ENCODE peak calls at places on chromosomes 7 and 10, in five cellular contexts. D, K, W, L and Q are unnamed samples.

GRCh38 chr7:127816354-127817190 is 164.6 kb downstream of the SND1 start:
- DNase-seq in D (no peak), K (no peak), W (no peak), L (no peak), Q (no peak)

GRCh38 chr10:51215956-51216834 is 141.9 kb downstream of the PRKG1 start:
- DNase-seq in D (no peak), K (no peak), W (no peak), L (no peak), Q (no peak)

GRCh38 chr7:6271694-6272371 is 591 bp downstream of the CYTH3 start:
- DNase-seq in D (no peak), K (peak), W (no peak), L (no peak), Q (no peak)

GRCh38 chr7:57354195-57354594 is 95.8 kb upstream of the ZNF716 start:
- DNase-seq in D (no peak), K (no peak), W (no peak), L (no peak), Q (no peak)

GRCh38 chr10:46234431-46235060 is 52.3 kb upstream of the ANTXRL start:
- DNase-seq in D (no peak), K (no peak), W (no peak), L (no peak), Q (no peak)

GRCh38 chr7:149673006-149673405 is 100.4 kb downstream of the ZNF467 start:
- DNase-seq in D (no peak), K (no peak), W (no peak), L (no peak), Q (no peak)

GRCh38 chr7:106812027-106812643 is 52.9 kb upstream of the PIK3CG start:
- DNase-seq in D (no peak), K (no peak), W (no peak), L (no peak), Q (no peak)

GRCh38 chr10:97135464-97135863 is 50.3 kb downstream of the SLIT1 start:
- DNase-seq in D (no peak), K (no peak), W (no peak), L (no peak), Q (no peak)

GRCh38 chr10:70651661-70652060 is 20.6 kb upstream of the ADAMTS14 start:
- DNase-seq in D (no peak), K (no peak), W (no peak), L (no peak), Q (no peak)

GRCh38 chr10:71621263-71621751 is 98.3 kb downstream of the C10orf105 start:
- DNase-seq in D (no peak), K (peak), W (no peak), L (no peak), Q (no peak)

GRCh38 chr10:96890172-96890513 is 58.0 kb downstream of the LCOR start:
- DNase-seq in D (no peak), K (no peak), W (no peak), L (no peak), Q (no peak)

GRCh38 chr10:6204063-6204340 is 1.3 kb downstream of the PFKFB3 start:
- DNase-seq in D (no peak), K (peak), W (no peak), L (no peak), Q (no peak)

GRCh38 chr10:54854843-54855242 is 53.8 kb upstream of the PCDH15 start:
- DNase-seq in D (no peak), K (no peak), W (no peak), L (no peak), Q (no peak)

GRCh38 chr10:22666287-22667092 is 47.9 kb downstream of the PIP4K2A start:
- DNase-seq in D (peak), K (no peak), W (no peak), L (no peak), Q (no peak)

GRCh38 chr10:11404931-11405330 is 206.5 kb downstream of the USP6NL start:
- DNase-seq in D (no peak), K (no peak), W (no peak), L (no peak), Q (no peak)

GRCh38 chr10:102546606-102547310 is 43.0 kb downstream of the SUFU start:
- DNase-seq in D (peak), K (no peak), W (peak), L (peak), Q (no peak)

GRCh38 chr7:38306136-38306535 is 32.7 kb upstream of the TARP start:
- DNase-seq in D (peak), K (no peak), W (peak), L (no peak), Q (no peak)

GRCh38 chr7:106655703-106656498 is 5.1 kb downstream of the CCDC71L start:
- DNase-seq in D (no peak), K (no peak), W (no peak), L (no peak), Q (no peak)

GRCh38 chr10:111112333-111112732 is 35.5 kb downstream of the ADRA2A start:
- DNase-seq in D (no peak), K (no peak), W (no peak), L (no peak), Q (no peak)

GRCh38 chr7:131652934-131653333 is 96.5 kb upstream of the PODXL start:
- DNase-seq in D (no peak), K (no peak), W (no peak), L (no peak), Q (no peak)

GRCh38 chr10:13987472-13987871 is 343.3 kb downstream of the FRMD4A start:
- DNase-seq in D (peak), K (no peak), W (peak), L (no peak), Q (no peak)

GRCh38 chr10:94430705-94431104 is 28.4 kb downstream of the TBC1D12 start:
- DNase-seq in D (no peak), K (no peak), W (no peak), L (no peak), Q (no peak)

GRCh38 chr10:118042336-118042735 is 4.4 kb downstream of the RAB11FIP2 start:
- DNase-seq in D (no peak), K (no peak), W (no peak), L (no peak), Q (no peak)

GRCh38 chr7:149704507-149704906 is 68.9 kb downstream of the ZNF467 start:
- DNase-seq in D (no peak), K (no peak), W (no peak), L (no peak), Q (no peak)

GRCh38 chr10:89404082-89404481 is 10.3 kb upstream of the IFIT5 start:
- DNase-seq in D (peak), K (no peak), W (no peak), L (no peak), Q (no peak)

GRCh38 chr10:97729014-97729413 is 7.9 kb upstream of the ZFYVE27 start:
- DNase-seq in D (no peak), K (no peak), W (no peak), L (no peak), Q (no peak)

GRCh38 chr10:128046934-128047251 is 79.3 kb downstream of the MKI67 start:
- DNase-seq in D (no peak), K (no peak), W (no peak), L (no peak), Q (no peak)

GRCh38 chr7:147605326-147605725 is 985.2 kb upstream of the C7orf33 start:
- DNase-seq in D (no peak), K (no peak), W (no peak), L (no peak), Q (no peak)
- H3K4me3 ChIP-seq in D (no peak), K (no peak), W (no peak), L (no peak), Q (no peak)

DNA sequence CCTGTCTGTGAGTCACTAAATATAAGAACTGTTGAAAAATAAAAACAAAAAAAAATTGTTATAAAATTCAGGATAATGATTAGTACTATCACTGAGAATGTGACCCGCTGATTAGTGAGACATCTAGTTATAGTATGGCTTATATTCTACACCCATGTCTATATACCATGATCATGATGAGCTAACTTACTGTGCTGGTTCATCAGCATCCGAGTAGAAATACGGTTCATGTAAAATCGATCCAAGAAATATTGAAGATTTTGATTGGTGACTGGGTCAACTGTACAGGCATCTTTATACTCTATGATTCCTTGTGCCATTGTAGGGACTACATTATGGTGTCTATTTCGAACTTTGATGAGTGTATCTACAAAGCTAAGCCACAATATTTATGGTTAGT is 3.7 kb downstream of the PDK4 start:
- DNase-seq in D (no peak), K (no peak), W (no peak), L (no peak), Q (no peak)
- H3K4me3 ChIP-seq in D (no peak), K (peak), W (no peak), L (no peak), Q (no peak)

GRCh38 chr7:100099452-100099851 is 1.7 kb downstream of the MCM7 start:
- DNase-seq in D (no peak), K (no peak), W (no peak), L (no peak), Q (no peak)
- H3K4me3 ChIP-seq in D (peak), K (peak), W (peak), L (peak), Q (peak)

GRCh38 chr10:35194471-35194870 is 67.8 kb downstream of the CREM start:
- DNase-seq in D (no peak), K (no peak), W (no peak), L (no peak), Q (no peak)

GRCh38 chr10:35191523-35191922 is 64.9 kb downstream of the CREM start:
- DNase-seq in D (no peak), K (no peak), W (no peak), L (no peak), Q (no peak)

GRCh38 chr10:35195361-35196306 is 69.0 kb downstream of the CREM start:
- DNase-seq in D (peak), K (peak), W (peak), L (peak), Q (peak)

GRCh38 chr10:35192645-35193249 is 66.1 kb downstream of the CREM start:
- DNase-seq in D (no peak), K (no peak), W (no peak), L (no peak), Q (no peak)

DNA sequence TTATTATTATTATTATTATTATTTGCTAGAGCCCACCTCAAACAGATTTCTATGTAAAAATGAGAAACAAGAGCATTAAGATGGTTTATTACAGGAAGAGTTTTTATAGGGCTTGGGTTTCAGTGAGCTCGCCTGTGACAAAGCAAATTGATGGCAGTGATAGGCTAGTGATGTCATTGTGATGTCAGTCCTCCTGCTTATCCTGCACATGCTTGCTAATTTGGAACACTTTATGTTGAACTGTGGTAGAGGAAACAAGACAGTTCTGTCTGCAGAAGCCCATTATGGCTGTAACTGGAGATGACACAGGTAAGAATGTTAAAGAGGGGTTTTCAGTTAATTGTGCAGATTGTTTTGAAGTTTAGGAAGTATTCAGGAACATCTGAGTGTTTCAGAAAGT is 68.3 kb downstream of the CREM start:
- DNase-seq in D (peak), K (no peak), W (no peak), L (peak), Q (no peak)
- H3K4me3 ChIP-seq in D (peak), K (peak), W (peak), L (peak), Q (no peak)

GRCh38 chr10:1408656-1409358 is 328.5 kb downstream of the ADARB2 start:
- DNase-seq in D (no peak), K (no peak), W (no peak), L (no peak), Q (no peak)
- H3K4me3 ChIP-seq in D (no peak), K (no peak), W (no peak), L (no peak), Q (no peak)

GRCh38 chr7:55534916-55535636 is 37.2 kb downstream of the VOPP1 start:
- DNase-seq in D (no peak), K (no peak), W (no peak), L (no peak), Q (no peak)

GRCh38 chr7:55533050-55533728 is 39.1 kb downstream of the VOPP1 start:
- DNase-seq in D (peak), K (no peak), W (peak), L (no peak), Q (no peak)

GRCh38 chr7:55534262-55534915 is 37.9 kb downstream of the VOPP1 start:
- DNase-seq in D (peak), K (no peak), W (peak), L (no peak), Q (no peak)

GRCh38 chr7:55532150-55532917 is 40.0 kb downstream of the VOPP1 start:
- DNase-seq in D (no peak), K (no peak), W (no peak), L (no peak), Q (no peak)

DNA sequence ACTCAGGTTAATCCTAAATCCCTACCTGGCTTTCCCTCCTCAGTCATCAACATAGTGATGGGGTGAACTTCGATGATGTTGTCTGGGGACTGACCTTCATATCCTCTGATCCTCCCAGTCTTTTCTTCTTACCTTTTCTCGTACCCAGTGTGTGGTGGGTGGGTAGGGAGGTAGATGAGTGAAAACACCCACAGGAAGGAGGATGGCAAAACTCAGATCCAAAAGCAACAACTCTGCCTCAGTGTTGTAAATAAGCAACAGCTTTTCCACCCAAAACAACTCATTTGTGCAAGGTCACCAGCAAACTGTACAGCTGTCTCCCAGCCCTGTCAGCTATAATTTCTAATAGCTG is 38.6 kb downstream of the VOPP1 start:
- DNase-seq in D (no peak), K (no peak), W (no peak), L (no peak), Q (no peak)
- H3K4me3 ChIP-seq in D (no peak), K (no peak), W (no peak), L (no peak), Q (no peak)